ENCODE peak calls at places on chromosomes 1 and 21, in five cellular contexts. U is IMR-90, E is AG09319, F is right cardiac atrium, T is tibial artery. O is an unnamed sample.

GRCh38 chr1:239387304-239388231 is 1.2 kb downstream of the CHRM3 start:
- DNase-seq in U (no peak), T (no peak), F (peak; percentile 35), E (no peak), O (no peak)

GRCh38 chr1:110407260-110408210 is at the start of gene LAMTOR5:
- DNase-seq in T (peak; percentile 96), F (peak; percentile 97), U (peak; percentile 92), E (peak; percentile 76), O (peak; percentile 95)

GRCh38 chr21:45098867-45099266 is 24.5 kb downstream of the ADARB1 start:
- DNase-seq in E (no peak), U (no peak), F (no peak), T (no peak), O (no peak)

GRCh38 chr1:183753464-183753891 is 51.4 kb upstream of the RGL1 start:
- DNase-seq in E (no peak), F (no peak), U (no peak), T (no peak), O (no peak)

GRCh38 chr1:99007366-99007765 is 2.7 kb upstream of the PLPPR5 start:
- DNase-seq in U (no peak), E (no peak), T (no peak), F (no peak), O (no peak)

GRCh38 chr21:36470294-36470693 is 9.6 kb downstream of the CLDN14 start:
- DNase-seq in F (no peak), U (no peak), E (no peak), T (no peak), O (no peak)

GRCh38 chr1:28775121-28775942 is 36.6 kb upstream of the OPRD1 start:
- DNase-seq in E (no peak), F (peak; percentile 94), T (peak; percentile 80), U (peak; percentile 36), O (peak; percentile 85)

GRCh38 chr1:32413507-32414185 is 19.4 kb upstream of the BSDC1 start:
- DNase-seq in E (peak; percentile 16), T (no peak), F (no peak), U (peak; percentile 68), O (no peak)

GRCh38 chr1:225816643-225817538 is 7.0 kb downstream of the EPHX1 start:
- DNase-seq in F (peak; percentile 93), U (peak; percentile 7), T (peak; percentile 91), E (no peak), O (peak; percentile 84)

GRCh38 chr1:157505481-157506272 is 46.6 kb downstream of the FCRL5 start:
- DNase-seq in T (no peak), U (peak; percentile 55), E (peak; percentile 8), F (no peak), O (no peak)

GRCh38 chr1:112672009-112672408 is 2.5 kb upstream of the MOV10 start:
- DNase-seq in E (no peak), U (no peak), F (no peak), T (no peak), O (no peak)

GRCh38 chr1:161989801-161990200 is 33.9 kb downstream of the OLFML2B start:
- DNase-seq in T (peak; percentile 7), E (no peak), F (no peak), U (no peak), O (no peak)

GRCh38 chr1:160022330-160023310 is 9.2 kb downstream of the PIGM start:
- DNase-seq in T (no peak), F (no peak), E (no peak), U (no peak), O (no peak)

GRCh38 chr1:72891976-72892375 is 609.6 kb upstream of the NEGR1 start:
- DNase-seq in E (no peak), U (no peak), F (no peak), T (no peak), O (no peak)

GRCh38 chr1:186985889-186986491 is 157.2 kb downstream of the PLA2G4A start:
- DNase-seq in T (no peak), E (no peak), U (peak; percentile 78), F (no peak), O (no peak)

GRCh38 chr1:115654125-115654524 is 12.4 kb downstream of the VANGL1 start:
- DNase-seq in U (no peak), T (no peak), F (no peak), E (no peak), O (no peak)

GRCh38 chr1:109931189-109931672 is 20.6 kb downstream of the CSF1 start:
- DNase-seq in U (peak; percentile 77), T (peak; percentile 96), F (peak; percentile 96), E (no peak), O (peak; percentile 93)

GRCh38 chr1:45859221-45859620 is 55.8 kb downstream of the MAST2 start:
- DNase-seq in F (no peak), U (no peak), T (no peak), E (no peak), O (no peak)

GRCh38 chr1:61606448-61607312 is 118.3 kb downstream of the TM2D1 start:
- DNase-seq in E (no peak), T (peak; percentile 94), F (peak; percentile 90), U (no peak), O (peak; percentile 83)

GRCh38 chr1:30036229-30036547 is 687.2 kb downstream of the MATN1 start:
- DNase-seq in U (no peak), F (no peak), E (no peak), T (peak; percentile 16), O (no peak)

GRCh38 chr1:41481109-41481775 is 3.2 kb downstream of the EDN2 start:
- DNase-seq in U (no peak), F (peak; percentile 44), E (no peak), T (no peak), O (peak; percentile 18)

GRCh38 chr1:51927029-51927428 is 48.5 kb upstream of the NRDC start:
- DNase-seq in E (no peak), T (no peak), U (peak; percentile 78), F (no peak), O (no peak)

GRCh38 chr1:117341123-117341522 is 26.1 kb upstream of the MAN1A2 start:
- DNase-seq in U (no peak), F (no peak), E (no peak), T (no peak), O (no peak)

GRCh38 chr1:154546264-154547043 is 12.0 kb downstream of the UBE2Q1 start:
- DNase-seq in E (no peak), F (peak; percentile 77), T (no peak), U (peak; percentile 58), O (peak; percentile 56)

GRCh38 chr1:166937962-166938361 is 37.4 kb downstream of the ILDR2 start:
- DNase-seq in E (no peak), U (no peak), F (no peak), T (no peak), O (no peak)

GRCh38 chr21:39137248-39138186 is 45.7 kb downstream of the PSMG1 start:
- DNase-seq in U (peak; percentile 24), F (no peak), T (no peak), E (no peak), O (no peak)

GRCh38 chr1:217010253-217010652 is 287.0 kb upstream of the ESRRG start:
- DNase-seq in F (no peak), U (no peak), E (no peak), T (no peak), O (no peak)

GRCh38 chr21:45819478-45820170 is 161.9 kb upstream of the COL6A1 start:
- DNase-seq in E (no peak), F (no peak), T (peak; percentile 59), U (no peak), O (no peak)

GRCh38 chr21:41369915-41370839 is 8.3 kb downstream of the MX2 start:
- DNase-seq in U (no peak), F (peak; percentile 75), E (no peak), T (peak; percentile 64), O (peak; percentile 69)

GRCh38 chr1:156583821-156584622 is 4.5 kb downstream of the TTC24 start:
- DNase-seq in E (peak; percentile 65), T (peak; percentile 76), U (peak; percentile 84), F (no peak), O (peak; percentile 63)

GRCh38 chr1:215652371-215652770 is 85.3 kb downstream of the KCTD3 start:
- DNase-seq in U (no peak), E (no peak), F (no peak), T (no peak), O (no peak)

GRCh38 chr1:207240325-207241095 is 81.0 kb upstream of the CD55 start:
- DNase-seq in E (no peak), F (no peak), T (no peak), U (peak; percentile 38), O (no peak)

GRCh38 chr1:108845991-108846390 is 10.9 kb downstream of the AKNAD1 start:
- DNase-seq in T (no peak), U (no peak), F (no peak), E (no peak), O (no peak)

GRCh38 chr1:217472915-217473314 is 158.0 kb downstream of the GPATCH2 start:
- DNase-seq in U (peak; percentile 17), F (no peak), T (no peak), E (no peak), O (no peak)